ENCODE peak calls at places on chromosomes 4 and X, in seven cellular contexts. B is fibroblast of the aortic adventitia, S is WTC11, V is HFF-Myc, K is DND-41, W is AG10803, G is cardiac fibroblast. F is an unnamed sample.

GRCh38 chrX:136802515-136802914 is 21.8 kb upstream of the ARHGEF6 start:
- DNase-seq in B (no peak), S (no peak), V (no peak), K (no peak), W (no peak), G (no peak), F (no peak)

GRCh38 chr4:53192496-53192895 is 173.4 kb downstream of the SCFD2 start:
- DNase-seq in B (peak; percentile 19), S (no peak), V (no peak), K (no peak), W (no peak), G (no peak), F (no peak)

GRCh38 chr4:3255611-3256186 is 6.7 kb downstream of the MSANTD1 start:
- DNase-seq in B (no peak), S (peak; percentile 8), V (no peak), K (no peak), W (no peak), G (no peak), F (no peak)

GRCh38 chr4:182886768-182887167 is 30.4 kb downstream of the DCTD start:
- DNase-seq in B (no peak), S (no peak), V (no peak), K (no peak), W (no peak), G (no peak), F (no peak)

GRCh38 chr4:89492476-89493110 is 185.0 kb upstream of the GPRIN3 start:
- DNase-seq in B (peak; percentile 90), S (no peak), V (no peak), K (no peak), W (peak; percentile 72), G (peak; percentile 84), F (no peak)

GRCh38 chr4:140300271-140300970 is 73.0 kb upstream of the SCOC start:
- DNase-seq in B (peak; percentile 64), S (no peak), V (no peak), K (no peak), W (peak; percentile 77), G (peak; percentile 57), F (peak; percentile 5)

GRCh38 chrX:151973851-151974335 is 583 bp downstream of the GABRE start:
- DNase-seq in B (peak; percentile 33), S (peak; percentile 15), V (no peak), K (no peak), W (peak; percentile 43), G (peak; percentile 37), F (no peak)

GRCh38 chrX:45506149-45506768 is 305.6 kb upstream of the DIPK2B start:
- DNase-seq in B (no peak), S (no peak), V (no peak), K (no peak), W (no peak), G (no peak), F (no peak)

GRCh38 chr4:39341075-39341725 is 25.0 kb downstream of the RFC1 start:
- DNase-seq in B (no peak), S (no peak), V (no peak), K (no peak), W (no peak), G (no peak), F (no peak)

GRCh38 chr4:44210750-44211149 is 237.9 kb downstream of the KCTD8 start:
- DNase-seq in B (no peak), S (no peak), V (no peak), K (no peak), W (no peak), G (no peak), F (no peak)

GRCh38 chr4:113837397-113837796 is 75.9 kb upstream of the CAMK2D start:
- DNase-seq in B (peak; percentile 89), S (no peak), V (peak; percentile 46), K (no peak), W (peak; percentile 90), G (peak; percentile 87), F (no peak)

GRCh38 chr4:152970102-152970820 is 34.1 kb downstream of the FHDC1 start:
- DNase-seq in B (peak; percentile 51), S (no peak), V (peak; percentile 10), K (no peak), W (peak; percentile 25), G (no peak), F (no peak)

GRCh38 chrX:68928401-68928800 is 99.6 kb downstream of the EFNB1 start:
- DNase-seq in B (no peak), S (no peak), V (no peak), K (no peak), W (no peak), G (no peak), F (no peak)
- TF ChIP-seq CTCF in B (no peak), S (no peak), V (no peak), K (no peak), W (no peak), G (no peak), F (no peak)

DNA sequence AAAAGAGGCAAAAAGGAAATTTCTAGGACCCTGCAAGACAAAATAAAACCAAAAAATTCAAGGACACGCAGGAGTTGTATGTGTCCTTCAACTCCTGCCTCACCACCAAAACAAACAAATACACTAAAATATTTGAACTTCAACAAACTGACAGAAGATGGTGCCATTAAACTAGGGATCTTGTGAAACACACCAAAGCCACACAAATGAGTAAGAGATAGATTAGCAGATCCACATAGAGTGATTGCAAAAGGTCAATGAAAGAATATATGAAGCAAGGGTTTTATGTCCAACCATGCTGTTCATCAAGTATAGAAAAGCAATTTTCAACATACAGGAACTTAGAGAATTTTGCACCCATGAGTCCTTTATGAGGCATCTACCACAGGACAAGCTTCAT is 40.1 kb upstream of the SCML1 start:
- DNase-seq in B (peak; percentile 9), S (no peak), V (no peak), K (no peak), W (peak; percentile 51), G (peak; percentile 29), F (no peak)
- TF ChIP-seq CTCF in B (no peak), S (no peak), V (no peak), K (no peak), W (peak; percentile 28), G (no peak), F (no peak)

DNA sequence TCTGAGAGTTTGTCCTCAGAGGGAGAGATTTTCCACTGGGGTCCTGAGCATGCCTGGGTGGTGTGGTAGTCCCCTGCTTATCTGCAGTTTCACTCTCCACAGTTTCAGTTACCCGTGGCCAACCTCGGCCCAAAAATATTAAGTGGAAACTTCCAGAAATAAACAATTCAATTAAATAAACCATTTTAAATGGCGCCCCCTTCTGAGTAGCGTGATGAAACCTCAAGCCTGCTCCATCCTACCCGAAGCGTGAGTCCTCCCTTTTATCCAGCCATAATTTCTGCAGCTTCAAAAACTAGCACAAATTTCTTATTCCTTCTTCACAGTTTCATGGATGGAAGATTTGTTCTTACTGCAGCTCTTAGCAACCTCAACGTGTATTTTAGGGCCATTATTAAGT is 26.7 kb downstream of the PNMA6E start:
- DNase-seq in B (no peak), S (no peak), V (no peak), K (no peak), W (no peak), G (no peak), F (no peak)
- TF ChIP-seq CTCF in B (no peak), S (no peak), V (no peak), K (no peak), W (no peak), G (no peak), F (no peak)

GRCh38 chr4:107931775-107932321 is 499 bp downstream of the CYP2U1 start:
- DNase-seq in B (no peak), S (no peak), V (no peak), K (peak; percentile 55), W (no peak), G (no peak), F (peak; percentile 56)
- TF ChIP-seq CTCF in B (no peak), S (no peak), V (no peak), K (no peak), W (no peak), G (no peak), F (no peak)

GRCh38 chr4:85482000-85482738 is 7.2 kb downstream of the ARHGAP24 start:
- DNase-seq in B (no peak), S (peak; percentile 30), V (no peak), K (no peak), W (no peak), G (no peak), F (no peak)
- TF ChIP-seq CTCF in B (no peak), S (no peak), V (no peak), K (no peak), W (no peak), G (no peak), F (no peak)